ENCODE peak calls at places on chromosomes 4 and X, in seven cellular contexts. One of them, this sample, is unnamed.
A peak's percentile ranks its signal among the peaks of the same experiment; 100 is the strongest.

GRCh38 chrX:45710081-45710801 is 509.6 kb upstream of the DIPK2B start:
- DNase-seq in neural progenitor cell: no peak
- DNase-seq in activated CD8-positive, alpha-beta memory T cell treated with anti-CD3 and anti-CD28 coated beads, Interleukin-2, amount 50 U/mL, for 48 hours: peak; percentile 60
- DNase-seq in T-helper 1 cell: no peak
- DNase-seq in T-helper 2 cell: no peak
- DNase-seq in stimulated activated CD4-positive, alpha-beta T cell treated with anti-CD3 and anti-CD28 coated beads, Interleukin-4, amount 100 ng/mL, for 1 hour: peak; percentile 42
- DNase-seq in H54: no peak
- DNase-seq in this sample: no peak

GRCh38 chr4:84418032-84418709 is 80.9 kb downstream of the NKX6-1 start:
- DNase-seq in H54: no peak
- DNase-seq in stimulated activated CD4-positive, alpha-beta T cell treated with anti-CD3 and anti-CD28 coated beads, Interleukin-4, amount 100 ng/mL, for 1 hour: no peak
- DNase-seq in T-helper 1 cell: no peak
- DNase-seq in activated CD8-positive, alpha-beta memory T cell treated with anti-CD3 and anti-CD28 coated beads, Interleukin-2, amount 50 U/mL, for 48 hours: no peak
- DNase-seq in neural progenitor cell: peak; percentile 60
- DNase-seq in T-helper 2 cell: no peak
- DNase-seq in this sample: no peak

GRCh38 chrX:25344191-25344936 is 328.6 kb upstream of the ARX start:
- DNase-seq in activated CD8-positive, alpha-beta memory T cell treated with anti-CD3 and anti-CD28 coated beads, Interleukin-2, amount 50 U/mL, for 48 hours: no peak
- DNase-seq in neural progenitor cell: peak; percentile 46
- DNase-seq in stimulated activated CD4-positive, alpha-beta T cell treated with anti-CD3 and anti-CD28 coated beads, Interleukin-4, amount 100 ng/mL, for 1 hour: no peak
- DNase-seq in T-helper 2 cell: no peak
- DNase-seq in T-helper 1 cell: no peak
- DNase-seq in H54: no peak
- DNase-seq in this sample: no peak

GRCh38 chr4:185865901-185866328 is 53.9 kb upstream of the SORBS2 start:
- DNase-seq in T-helper 1 cell: no peak
- DNase-seq in H54: no peak
- DNase-seq in neural progenitor cell: no peak
- DNase-seq in activated CD8-positive, alpha-beta memory T cell treated with anti-CD3 and anti-CD28 coated beads, Interleukin-2, amount 50 U/mL, for 48 hours: no peak
- DNase-seq in T-helper 2 cell: no peak
- DNase-seq in stimulated activated CD4-positive, alpha-beta T cell treated with anti-CD3 and anti-CD28 coated beads, Interleukin-4, amount 100 ng/mL, for 1 hour: no peak
- DNase-seq in this sample: no peak

GRCh38 chr4:120842046-120842445 is 80.5 kb downstream of the PRDM5 start:
- DNase-seq in T-helper 1 cell: no peak
- DNase-seq in neural progenitor cell: no peak
- DNase-seq in H54: no peak
- DNase-seq in activated CD8-positive, alpha-beta memory T cell treated with anti-CD3 and anti-CD28 coated beads, Interleukin-2, amount 50 U/mL, for 48 hours: no peak
- DNase-seq in T-helper 2 cell: no peak
- DNase-seq in stimulated activated CD4-positive, alpha-beta T cell treated with anti-CD3 and anti-CD28 coated beads, Interleukin-4, amount 100 ng/mL, for 1 hour: no peak
- DNase-seq in this sample: no peak

GRCh38 chr4:8123389-8123788 is 35.2 kb downstream of the ABLIM2 start:
- DNase-seq in neural progenitor cell: peak; percentile 33
- DNase-seq in activated CD8-positive, alpha-beta memory T cell treated with anti-CD3 and anti-CD28 coated beads, Interleukin-2, amount 50 U/mL, for 48 hours: no peak
- DNase-seq in T-helper 2 cell: no peak
- DNase-seq in stimulated activated CD4-positive, alpha-beta T cell treated with anti-CD3 and anti-CD28 coated beads, Interleukin-4, amount 100 ng/mL, for 1 hour: no peak
- DNase-seq in H54: no peak
- DNase-seq in T-helper 1 cell: no peak
- DNase-seq in this sample: no peak

GRCh38 chr4:35052546-35052945 is 1191.8 kb downstream of the ARAP2 start:
- DNase-seq in T-helper 1 cell: no peak
- DNase-seq in activated CD8-positive, alpha-beta memory T cell treated with anti-CD3 and anti-CD28 coated beads, Interleukin-2, amount 50 U/mL, for 48 hours: no peak
- DNase-seq in neural progenitor cell: no peak
- DNase-seq in H54: no peak
- DNase-seq in T-helper 2 cell: no peak
- DNase-seq in stimulated activated CD4-positive, alpha-beta T cell treated with anti-CD3 and anti-CD28 coated beads, Interleukin-4, amount 100 ng/mL, for 1 hour: no peak
- DNase-seq in this sample: no peak

GRCh38 chrX:130566028-130566683 is 164.4 kb downstream of the RBMX2 start:
- DNase-seq in activated CD8-positive, alpha-beta memory T cell treated with anti-CD3 and anti-CD28 coated beads, Interleukin-2, amount 50 U/mL, for 48 hours: no peak
- DNase-seq in neural progenitor cell: no peak
- DNase-seq in T-helper 2 cell: no peak
- DNase-seq in T-helper 1 cell: no peak
- DNase-seq in stimulated activated CD4-positive, alpha-beta T cell treated with anti-CD3 and anti-CD28 coated beads, Interleukin-4, amount 100 ng/mL, for 1 hour: no peak
- DNase-seq in H54: no peak
- DNase-seq in this sample: no peak

GRCh38 chr4:183905593-183906485 is 732 bp downstream of the STOX2 start:
- DNase-seq in activated CD8-positive, alpha-beta memory T cell treated with anti-CD3 and anti-CD28 coated beads, Interleukin-2, amount 50 U/mL, for 48 hours: peak; percentile 53
- DNase-seq in T-helper 1 cell: no peak
- DNase-seq in T-helper 2 cell: no peak
- DNase-seq in neural progenitor cell: peak; percentile 83
- DNase-seq in H54: no peak
- DNase-seq in stimulated activated CD4-positive, alpha-beta T cell treated with anti-CD3 and anti-CD28 coated beads, Interleukin-4, amount 100 ng/mL, for 1 hour: no peak
- DNase-seq in this sample: no peak

GRCh38 chrX:15616531-15616930 is 15.8 kb upstream of the ACE2 start:
- DNase-seq in T-helper 2 cell: no peak
- DNase-seq in stimulated activated CD4-positive, alpha-beta T cell treated with anti-CD3 and anti-CD28 coated beads, Interleukin-4, amount 100 ng/mL, for 1 hour: no peak
- DNase-seq in neural progenitor cell: no peak
- DNase-seq in H54: no peak
- DNase-seq in activated CD8-positive, alpha-beta memory T cell treated with anti-CD3 and anti-CD28 coated beads, Interleukin-2, amount 50 U/mL, for 48 hours: no peak
- DNase-seq in T-helper 1 cell: no peak
- DNase-seq in this sample: no peak

GRCh38 chrX:66676990-66677389 is 38.1 kb upstream of the EDA2R start:
- DNase-seq in neural progenitor cell: no peak
- DNase-seq in T-helper 1 cell: no peak
- DNase-seq in stimulated activated CD4-positive, alpha-beta T cell treated with anti-CD3 and anti-CD28 coated beads, Interleukin-4, amount 100 ng/mL, for 1 hour: no peak
- DNase-seq in H54: no peak
- DNase-seq in activated CD8-positive, alpha-beta memory T cell treated with anti-CD3 and anti-CD28 coated beads, Interleukin-2, amount 50 U/mL, for 48 hours: no peak
- DNase-seq in T-helper 2 cell: no peak
- DNase-seq in this sample: no peak

GRCh38 chr4:1927675-1928074 is 56.5 kb downstream of the NSD2 start:
- DNase-seq in stimulated activated CD4-positive, alpha-beta T cell treated with anti-CD3 and anti-CD28 coated beads, Interleukin-4, amount 100 ng/mL, for 1 hour: no peak
- DNase-seq in H54: no peak
- DNase-seq in activated CD8-positive, alpha-beta memory T cell treated with anti-CD3 and anti-CD28 coated beads, Interleukin-2, amount 50 U/mL, for 48 hours: no peak
- DNase-seq in T-helper 1 cell: no peak
- DNase-seq in neural progenitor cell: no peak
- DNase-seq in T-helper 2 cell: no peak
- DNase-seq in this sample: no peak

GRCh38 chr4:68630371-68630770 is 40.1 kb downstream of the UGT2B15 start:
- DNase-seq in H54: no peak
- DNase-seq in T-helper 2 cell: no peak
- DNase-seq in activated CD8-positive, alpha-beta memory T cell treated with anti-CD3 and anti-CD28 coated beads, Interleukin-2, amount 50 U/mL, for 48 hours: no peak
- DNase-seq in T-helper 1 cell: no peak
- DNase-seq in stimulated activated CD4-positive, alpha-beta T cell treated with anti-CD3 and anti-CD28 coated beads, Interleukin-4, amount 100 ng/mL, for 1 hour: no peak
- DNase-seq in neural progenitor cell: no peak
- DNase-seq in this sample: no peak

GRCh38 chrX:123256378-123256777 is 72.3 kb downstream of the GRIA3 start:
- DNase-seq in H54: no peak
- DNase-seq in T-helper 2 cell: no peak
- DNase-seq in neural progenitor cell: no peak
- DNase-seq in T-helper 1 cell: no peak
- DNase-seq in activated CD8-positive, alpha-beta memory T cell treated with anti-CD3 and anti-CD28 coated beads, Interleukin-2, amount 50 U/mL, for 48 hours: no peak
- DNase-seq in stimulated activated CD4-positive, alpha-beta T cell treated with anti-CD3 and anti-CD28 coated beads, Interleukin-4, amount 100 ng/mL, for 1 hour: no peak
- DNase-seq in this sample: no peak

GRCh38 chr4:110900206-110900769 is 277.4 kb upstream of the PITX2 start:
- DNase-seq in H54: no peak
- DNase-seq in T-helper 2 cell: no peak
- DNase-seq in activated CD8-positive, alpha-beta memory T cell treated with anti-CD3 and anti-CD28 coated beads, Interleukin-2, amount 50 U/mL, for 48 hours: no peak
- DNase-seq in stimulated activated CD4-positive, alpha-beta T cell treated with anti-CD3 and anti-CD28 coated beads, Interleukin-4, amount 100 ng/mL, for 1 hour: no peak
- DNase-seq in T-helper 1 cell: no peak
- DNase-seq in neural progenitor cell: no peak
- DNase-seq in this sample: no peak

GRCh38 chr4:69707807-69708206 is 52.6 kb downstream of the SULT1B1 start:
- DNase-seq in activated CD8-positive, alpha-beta memory T cell treated with anti-CD3 and anti-CD28 coated beads, Interleukin-2, amount 50 U/mL, for 48 hours: no peak
- DNase-seq in neural progenitor cell: no peak
- DNase-seq in T-helper 2 cell: no peak
- DNase-seq in H54: no peak
- DNase-seq in T-helper 1 cell: no peak
- DNase-seq in stimulated activated CD4-positive, alpha-beta T cell treated with anti-CD3 and anti-CD28 coated beads, Interleukin-4, amount 100 ng/mL, for 1 hour: no peak
- DNase-seq in this sample: no peak

GRCh38 chr4:138707746-138708145 is 307.8 kb upstream of the NOCT start:
- DNase-seq in activated CD8-positive, alpha-beta memory T cell treated with anti-CD3 and anti-CD28 coated beads, Interleukin-2, amount 50 U/mL, for 48 hours: no peak
- DNase-seq in neural progenitor cell: no peak
- DNase-seq in H54: no peak
- DNase-seq in T-helper 2 cell: no peak
- DNase-seq in T-helper 1 cell: no peak
- DNase-seq in stimulated activated CD4-positive, alpha-beta T cell treated with anti-CD3 and anti-CD28 coated beads, Interleukin-4, amount 100 ng/mL, for 1 hour: no peak
- DNase-seq in this sample: no peak

This sample was measured in uterus.